ENCODE peak calls at places on chromosomes 2 and 18, in eight cellular contexts. One of them, this sample, is unnamed.
A peak's percentile ranks its signal among the peaks of the same experiment; 100 is the strongest.

GRCh38 chr2:157229572-157229971 is 27.9 kb upstream of the GALNT5 start:
- DNase-seq in adrenal gland: peak; percentile 51
- DNase-seq in IMR-90: peak; percentile 94
- DNase-seq in stomach: no peak
- DNase-seq in esophagus squamous epithelium: no peak
- DNase-seq in prostate gland: no peak
- DNase-seq in GM12878: no peak
- DNase-seq in body of pancreas: no peak
- DNase-seq in this sample: no peak

GRCh38 chr2:18704224-18704623 is 114.9 kb upstream of the NT5C1B start:
- DNase-seq in adrenal gland: no peak
- DNase-seq in IMR-90: no peak
- DNase-seq in stomach: no peak
- DNase-seq in esophagus squamous epithelium: no peak
- DNase-seq in prostate gland: no peak
- DNase-seq in GM12878: no peak
- DNase-seq in body of pancreas: no peak
- DNase-seq in this sample: no peak

GRCh38 chr18:48497863-48498262 is 41.0 kb upstream of the CTIF start:
- DNase-seq in adrenal gland: no peak
- DNase-seq in IMR-90: no peak
- DNase-seq in stomach: no peak
- DNase-seq in esophagus squamous epithelium: no peak
- DNase-seq in prostate gland: no peak
- DNase-seq in GM12878: no peak
- DNase-seq in body of pancreas: no peak
- DNase-seq in this sample: no peak

GRCh38 chr2:135573620-135574019 is 42.3 kb downstream of the R3HDM1 start:
- DNase-seq in adrenal gland: no peak
- DNase-seq in IMR-90: no peak
- DNase-seq in stomach: no peak
- DNase-seq in esophagus squamous epithelium: no peak
- DNase-seq in prostate gland: no peak
- DNase-seq in GM12878: no peak
- DNase-seq in body of pancreas: no peak
- DNase-seq in this sample: no peak

GRCh38 chr2:150542172-150542571 is 54.7 kb upstream of the RND3 start:
- DNase-seq in adrenal gland: no peak
- DNase-seq in IMR-90: no peak
- DNase-seq in stomach: no peak
- DNase-seq in esophagus squamous epithelium: no peak
- DNase-seq in prostate gland: no peak
- DNase-seq in GM12878: no peak
- DNase-seq in body of pancreas: no peak
- DNase-seq in this sample: no peak

GRCh38 chr2:225615514-225615913 is 216.0 kb downstream of the NYAP2 start:
- DNase-seq in adrenal gland: no peak
- DNase-seq in IMR-90: no peak
- DNase-seq in stomach: no peak
- DNase-seq in esophagus squamous epithelium: no peak
- DNase-seq in prostate gland: no peak
- DNase-seq in GM12878: no peak
- DNase-seq in body of pancreas: no peak
- DNase-seq in this sample: no peak

GRCh38 chr2:100846716-100847115 is 26.8 kb downstream of the NPAS2 start:
- DNase-seq in adrenal gland: no peak
- DNase-seq in IMR-90: no peak
- DNase-seq in stomach: no peak
- DNase-seq in esophagus squamous epithelium: no peak
- DNase-seq in prostate gland: no peak
- DNase-seq in GM12878: no peak
- DNase-seq in body of pancreas: no peak
- DNase-seq in this sample: no peak

GRCh38 chr2:181846359-181846758 is 45.2 kb upstream of the ITPRID2 start:
- DNase-seq in adrenal gland: no peak
- DNase-seq in IMR-90: no peak
- DNase-seq in stomach: no peak
- DNase-seq in esophagus squamous epithelium: no peak
- DNase-seq in prostate gland: no peak
- DNase-seq in GM12878: no peak
- DNase-seq in body of pancreas: no peak
- DNase-seq in this sample: no peak

GRCh38 chr2:219429958-219430586 is 4.6 kb upstream of the SPEG start:
- DNase-seq in adrenal gland: no peak
- DNase-seq in IMR-90: no peak
- DNase-seq in stomach: no peak
- DNase-seq in esophagus squamous epithelium: no peak
- DNase-seq in prostate gland: no peak
- DNase-seq in GM12878: no peak
- DNase-seq in body of pancreas: no peak
- DNase-seq in this sample: no peak

GRCh38 chr2:217166241-217166640 is 306.4 kb upstream of the TNP1 start:
- DNase-seq in adrenal gland: no peak
- DNase-seq in IMR-90: peak; percentile 73
- DNase-seq in stomach: no peak
- DNase-seq in esophagus squamous epithelium: no peak
- DNase-seq in prostate gland: no peak
- DNase-seq in GM12878: peak; percentile 15
- DNase-seq in body of pancreas: peak; percentile 10
- DNase-seq in this sample: no peak

GRCh38 chr2:109645412-109646184 is 31.4 kb downstream of the SOWAHC start:
- DNase-seq in adrenal gland: no peak
- DNase-seq in IMR-90: no peak
- DNase-seq in stomach: no peak
- DNase-seq in esophagus squamous epithelium: no peak
- DNase-seq in prostate gland: no peak
- DNase-seq in GM12878: no peak
- DNase-seq in body of pancreas: no peak
- DNase-seq in this sample: no peak

GRCh38 chr18:58682429-58683069 is 11.3 kb downstream of the MALT1 start:
- DNase-seq in adrenal gland: peak; percentile 45
- DNase-seq in IMR-90: peak; percentile 74
- DNase-seq in stomach: peak; percentile 70
- DNase-seq in esophagus squamous epithelium: no peak
- DNase-seq in prostate gland: no peak
- DNase-seq in GM12878: no peak
- DNase-seq in body of pancreas: peak; percentile 69
- DNase-seq in this sample: peak; percentile 43

GRCh38 chr18:7923105-7923504 is 356.0 kb downstream of the PTPRM start:
- DNase-seq in adrenal gland: no peak
- DNase-seq in IMR-90: no peak
- DNase-seq in stomach: no peak
- DNase-seq in esophagus squamous epithelium: no peak
- DNase-seq in prostate gland: no peak
- DNase-seq in GM12878: no peak
- DNase-seq in body of pancreas: no peak
- DNase-seq in this sample: no peak

GRCh38 chr2:88885679-88886402 is 194.4 kb downstream of the RPIA start:
- DNase-seq in adrenal gland: no peak
- DNase-seq in IMR-90: no peak
- DNase-seq in stomach: no peak
- DNase-seq in esophagus squamous epithelium: no peak
- DNase-seq in prostate gland: no peak
- DNase-seq in GM12878: no peak
- DNase-seq in body of pancreas: no peak
- DNase-seq in this sample: no peak

GRCh38 chr2:23385748-23386421 is 906 bp downstream of the KLHL29 start:
- DNase-seq in adrenal gland: peak; percentile 47
- DNase-seq in IMR-90: no peak
- DNase-seq in stomach: no peak
- DNase-seq in esophagus squamous epithelium: no peak
- DNase-seq in prostate gland: no peak
- DNase-seq in GM12878: no peak
- DNase-seq in body of pancreas: no peak
- DNase-seq in this sample: no peak

GRCh38 chr2:160581448-160581847 is 87.8 kb upstream of the RBMS1 start:
- DNase-seq in adrenal gland: no peak
- DNase-seq in IMR-90: no peak
- DNase-seq in stomach: no peak
- DNase-seq in esophagus squamous epithelium: no peak
- DNase-seq in prostate gland: no peak
- DNase-seq in GM12878: no peak
- DNase-seq in body of pancreas: no peak
- DNase-seq in this sample: no peak
- TF ChIP-seq CTCF in adrenal gland: no peak
- TF ChIP-seq CTCF in IMR-90: no peak
- TF ChIP-seq CTCF in stomach: no peak
- TF ChIP-seq CTCF in esophagus squamous epithelium: no peak
- TF ChIP-seq CTCF in prostate gland: no peak
- TF ChIP-seq CTCF in GM12878: no peak
- TF ChIP-seq CTCF in body of pancreas: no peak
- TF ChIP-seq CTCF in this sample: no peak

DNA sequence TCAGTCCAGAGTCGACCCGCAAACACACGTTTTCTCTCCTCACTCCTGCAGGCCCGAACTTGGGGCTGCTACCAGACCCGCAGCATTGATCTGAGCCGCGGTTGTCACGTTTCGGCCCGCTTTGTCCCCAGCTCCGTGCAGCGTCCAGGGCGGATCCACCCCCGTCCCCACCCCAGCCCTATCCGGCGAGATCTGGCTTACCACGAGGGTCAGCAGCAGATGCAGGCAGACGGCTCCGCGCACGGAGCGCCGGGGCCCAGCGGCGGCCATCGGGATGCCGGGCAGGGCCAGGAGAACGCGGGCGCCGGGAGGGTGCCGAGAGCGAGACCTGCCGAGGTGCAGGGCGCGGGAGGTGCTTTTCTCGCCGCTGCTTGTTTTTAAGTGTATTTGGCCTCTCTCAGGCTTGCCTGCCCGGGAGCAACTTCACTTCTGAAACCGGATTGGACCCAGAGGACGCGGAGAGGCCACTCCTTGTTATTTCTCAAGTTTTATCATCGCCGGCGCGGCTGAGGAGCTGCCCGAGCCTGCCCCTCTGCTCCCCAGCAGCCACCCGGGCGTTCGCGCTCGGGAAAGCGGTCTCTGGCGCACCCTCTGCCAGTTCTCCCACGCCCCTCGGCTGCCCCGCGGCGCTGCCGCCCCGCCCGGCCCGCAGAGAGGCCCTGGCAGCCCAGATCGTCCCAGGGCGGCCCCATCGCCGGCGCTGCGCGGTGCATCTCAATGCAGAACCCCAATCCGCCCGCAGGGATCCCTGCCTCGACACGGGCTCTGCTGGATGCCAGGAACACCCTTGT is at the start of gene DSC3:
- DNase-seq in adrenal gland: no peak
- DNase-seq in IMR-90: no peak
- DNase-seq in stomach: no peak
- DNase-seq in esophagus squamous epithelium: no peak
- DNase-seq in prostate gland: peak; percentile 76
- DNase-seq in GM12878: no peak
- DNase-seq in body of pancreas: peak; percentile 7
- DNase-seq in this sample: peak; percentile 92
- H3K4me3 ChIP-seq in adrenal gland: no peak within 1 kb of the TSS
- H3K4me3 ChIP-seq in IMR-90: no peak within 1 kb of the TSS
- H3K4me3 ChIP-seq in stomach: peak within 1 kb of the TSS; percentile 37
- H3K4me3 ChIP-seq in esophagus squamous epithelium: peak within 1 kb of the TSS; percentile 53
- H3K4me3 ChIP-seq in prostate gland: peak within 1 kb of the TSS; percentile 40
- H3K4me3 ChIP-seq in GM12878: no peak within 1 kb of the TSS
- H3K4me3 ChIP-seq in body of pancreas: no peak within 1 kb of the TSS
- H3K4me3 ChIP-seq in this sample: peak within 1 kb of the TSS; percentile 46

GRCh38 chr2:196635156-196635555 is 4.4 kb upstream of the CCDC150 start:
- DNase-seq in adrenal gland: no peak
- DNase-seq in IMR-90: no peak
- DNase-seq in stomach: no peak
- DNase-seq in esophagus squamous epithelium: no peak
- DNase-seq in prostate gland: no peak
- DNase-seq in GM12878: no peak
- DNase-seq in body of pancreas: no peak
- DNase-seq in this sample: no peak

GRCh38 chr2:196638765-196639164 is 750 bp upstream of the CCDC150 start:
- DNase-seq in adrenal gland: no peak
- DNase-seq in IMR-90: no peak
- DNase-seq in stomach: no peak
- DNase-seq in esophagus squamous epithelium: no peak
- DNase-seq in prostate gland: no peak
- DNase-seq in GM12878: no peak
- DNase-seq in body of pancreas: no peak
- DNase-seq in this sample: no peak

GRCh38 chr2:196640031-196640548 is 575 bp downstream of the CCDC150 start:
- DNase-seq in adrenal gland: no peak
- DNase-seq in IMR-90: no peak
- DNase-seq in stomach: no peak
- DNase-seq in esophagus squamous epithelium: no peak
- DNase-seq in prostate gland: no peak
- DNase-seq in GM12878: peak; percentile 8
- DNase-seq in body of pancreas: no peak
- DNase-seq in this sample: no peak

DNA sequence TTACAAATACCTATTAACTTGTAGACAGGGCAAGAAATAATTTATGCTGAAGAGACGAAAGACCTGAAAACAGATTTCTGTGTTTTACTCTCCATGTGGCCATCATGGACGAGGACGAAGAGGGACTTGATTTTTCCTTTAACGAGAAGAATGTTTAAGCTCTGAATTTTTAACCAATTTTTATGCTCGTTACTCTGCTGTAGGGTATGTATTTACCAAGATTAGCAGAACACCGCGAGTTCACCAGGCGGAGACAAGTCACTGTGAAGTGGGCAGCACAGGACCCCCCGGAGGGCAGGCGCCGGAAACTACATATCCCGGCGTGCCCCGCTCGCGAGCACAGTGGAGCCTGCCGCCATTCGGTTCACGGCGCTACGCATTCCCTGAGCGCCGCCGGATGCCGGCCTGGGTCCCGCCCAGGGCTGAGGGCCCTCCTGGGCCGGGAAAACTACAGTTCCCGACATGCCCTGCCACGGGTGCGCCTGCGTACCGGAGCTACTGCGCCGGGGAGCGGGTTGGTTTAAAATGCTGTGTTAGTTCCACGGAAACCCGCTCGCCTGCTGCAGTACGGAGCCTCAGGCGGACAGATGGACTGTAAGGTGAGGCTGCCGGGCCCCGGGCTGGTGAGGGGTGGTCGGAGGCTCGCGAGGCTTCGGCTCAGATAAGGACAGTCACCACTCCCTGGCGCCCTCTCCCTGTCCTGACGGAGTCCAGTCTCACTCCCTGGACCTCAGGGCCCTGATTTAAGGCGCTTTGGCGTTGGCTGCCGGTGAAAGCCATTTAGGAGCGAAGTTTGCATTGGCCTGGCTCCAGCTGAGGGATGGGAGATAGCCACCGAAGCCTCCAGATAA is at the start of gene CCDC150:
- DNase-seq in adrenal gland: peak; percentile 94
- DNase-seq in IMR-90: peak; percentile 91
- DNase-seq in stomach: peak; percentile 94
- DNase-seq in esophagus squamous epithelium: peak; percentile 68
- DNase-seq in prostate gland: peak; percentile 88
- DNase-seq in GM12878: peak; percentile 80
- DNase-seq in body of pancreas: peak; percentile 95
- DNase-seq in this sample: peak; percentile 90
- TF ChIP-seq POLR2A in adrenal gland: no peak
- TF ChIP-seq POLR2A in IMR-90: peak; percentile 61
- TF ChIP-seq POLR2A in stomach: no peak
- TF ChIP-seq POLR2A in esophagus squamous epithelium: no peak
- TF ChIP-seq POLR2A in prostate gland: peak; percentile 26
- TF ChIP-seq POLR2A in GM12878: peak; percentile 80
- TF ChIP-seq POLR2A in body of pancreas: peak; percentile 20
- TF ChIP-seq POLR2A in this sample: no peak

DNA sequence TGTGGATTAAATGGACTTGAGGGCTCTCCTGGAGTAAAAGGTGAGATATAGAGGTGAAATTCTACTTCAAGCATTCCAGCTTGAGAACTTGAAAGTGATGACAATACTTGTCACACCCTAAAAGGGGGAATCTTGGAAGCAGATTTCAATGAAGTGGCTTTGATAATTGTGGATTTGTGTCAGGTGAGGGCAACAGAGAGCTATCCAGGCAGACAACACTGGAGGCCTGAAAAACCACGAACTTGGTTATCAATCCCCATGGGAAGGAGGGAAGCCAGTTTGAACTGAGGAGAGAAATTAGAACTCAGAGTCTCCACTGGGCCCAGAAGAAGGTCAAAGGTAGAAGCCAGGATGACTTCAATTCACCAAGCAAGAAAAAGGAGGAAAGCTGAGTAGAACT is 263.9 kb downstream of the FIGN start:
- DNase-seq in adrenal gland: peak; percentile 15
- DNase-seq in IMR-90: peak; percentile 3
- DNase-seq in stomach: no peak
- DNase-seq in esophagus squamous epithelium: no peak
- DNase-seq in prostate gland: no peak
- DNase-seq in GM12878: no peak
- DNase-seq in body of pancreas: no peak
- DNase-seq in this sample: no peak
- TF ChIP-seq CTCF in adrenal gland: peak; percentile 47
- TF ChIP-seq CTCF in IMR-90: peak; percentile 38
- TF ChIP-seq CTCF in stomach: no peak
- TF ChIP-seq CTCF in esophagus squamous epithelium: no peak
- TF ChIP-seq CTCF in prostate gland: no peak
- TF ChIP-seq CTCF in GM12878: no peak
- TF ChIP-seq CTCF in body of pancreas: no peak
- TF ChIP-seq CTCF in this sample: no peak